ENCODE peak calls at places on chromosomes 5 and 9, in seven cellular contexts. One of them, this sample, is unnamed.
A peak's percentile ranks its signal among the peaks of the same experiment; 100 is the strongest.

GRCh38 chr9:114893622-114894021 is 36.8 kb downstream of the TNFSF8 start:
- DNase-seq in head of caudate nucleus: no peak
- DNase-seq in IMR-90: peak; percentile 55
- DNase-seq in RKO: peak; percentile 95
- DNase-seq in AG08395: no peak
- DNase-seq in HEK293T: no peak
- DNase-seq in iPS DF 19.7: no peak
- DNase-seq in this sample: no peak

GRCh38 chr5:143128412-143129071 is 274.9 kb downstream of the NR3C1 start:
- DNase-seq in head of caudate nucleus: no peak
- DNase-seq in HEK293T: peak; percentile 46
- DNase-seq in AG08395: no peak
- DNase-seq in iPS DF 19.7: no peak
- DNase-seq in RKO: no peak
- DNase-seq in IMR-90: no peak
- DNase-seq in this sample: no peak

GRCh38 chr9:134670851-134671281 is 29.3 kb downstream of the COL5A1 start:
- DNase-seq in head of caudate nucleus: no peak
- DNase-seq in HEK293T: no peak
- DNase-seq in AG08395: no peak
- DNase-seq in RKO: no peak
- DNase-seq in iPS DF 19.7: no peak
- DNase-seq in IMR-90: no peak
- DNase-seq in this sample: no peak

GRCh38 chr5:78260771-78261170 is 33.7 kb downstream of the AP3B1 start:
- DNase-seq in head of caudate nucleus: no peak
- DNase-seq in RKO: no peak
- DNase-seq in IMR-90: peak; percentile 73
- DNase-seq in iPS DF 19.7: no peak
- DNase-seq in AG08395: no peak
- DNase-seq in HEK293T: no peak
- DNase-seq in this sample: no peak

GRCh38 chr5:129906177-129906887 is 2.1 kb downstream of the CHSY3 start:
- DNase-seq in RKO: no peak
- DNase-seq in HEK293T: peak; percentile 6
- DNase-seq in AG08395: peak; percentile 56
- DNase-seq in iPS DF 19.7: no peak
- DNase-seq in IMR-90: no peak
- DNase-seq in head of caudate nucleus: peak; percentile 74
- DNase-seq in this sample: no peak

GRCh38 chr5:72817076-72817476 is 615 bp downstream of the TNPO1 start:
- DNase-seq in IMR-90: peak; percentile 88
- DNase-seq in AG08395: peak; percentile 41
- DNase-seq in head of caudate nucleus: peak; percentile 49
- DNase-seq in HEK293T: peak; percentile 31
- DNase-seq in iPS DF 19.7: no peak
- DNase-seq in RKO: peak; percentile 72
- DNase-seq in this sample: peak; percentile 55

GRCh38 chr9:136840877-136841645 is 1.2 kb upstream of the AJM1 start:
- DNase-seq in AG08395: peak; percentile 40
- DNase-seq in head of caudate nucleus: peak; percentile 93
- DNase-seq in RKO: no peak
- DNase-seq in HEK293T: no peak
- DNase-seq in iPS DF 19.7: no peak
- DNase-seq in IMR-90: peak; percentile 62
- DNase-seq in this sample: no peak

GRCh38 chr5:135242021-135242480 is 157.0 kb downstream of the MACROH2A1 start:
- DNase-seq in AG08395: peak; percentile 69
- DNase-seq in head of caudate nucleus: no peak
- DNase-seq in iPS DF 19.7: no peak
- DNase-seq in IMR-90: peak; percentile 64
- DNase-seq in RKO: peak; percentile 15
- DNase-seq in HEK293T: no peak
- DNase-seq in this sample: no peak